ENCODE peak calls at places on chromosome 12, in five cellular contexts. Y is IMR-90, Q is neuronal stem cell, D is mesenchymal stem cell, C is H1. J is an unnamed sample. For H3K36me3, the result is how much of the 10 kb centered on the place peaks cover.

GRCh38 chr12:121253638-121254335 is 42.7 kb downstream of the CAMKK2 start:
- DNase-seq in Y (no peak), Q (no peak), D (no peak), C (no peak), J (no peak)

GRCh38 chr12:127079636-127080035 is 1187.3 kb upstream of the TMEM132C start:
- DNase-seq in Y (no peak), Q (no peak), D (no peak), C (no peak), J (no peak)

GRCh38 chr12:14384783-14385638 is 19.5 kb downstream of the ATF7IP start:
- DNase-seq in Y (peak), Q (peak), D (peak), C (peak), J (peak)

GRCh38 chr12:57817261-57817989 is 1.1 kb downstream of the AVIL start:
- DNase-seq in Y (no peak), Q (no peak), D (no peak), C (no peak), J (no peak)

GRCh38 chr12:124524231-124524925 is 43.0 kb downstream of the NCOR2 start:
- DNase-seq in Y (peak), Q (no peak), D (peak), C (no peak), J (no peak)

GRCh38 chr12:47509398-47509851 is 196.4 kb downstream of the RPAP3 start:
- DNase-seq in Y (peak), Q (no peak), D (peak), C (no peak), J (no peak)

GRCh38 chr12:115998119-115998633 is 279.3 kb downstream of the MED13L start:
- DNase-seq in Y (peak), Q (peak), D (peak), C (peak), J (peak)

GRCh38 chr12:119868992-119869391 is 8.1 kb downstream of the CIT start:
- DNase-seq in Y (peak), Q (no peak), D (no peak), C (no peak), J (no peak)

GRCh38 chr12:38711055-38711454 is 194.3 kb downstream of the CPNE8 start:
- DNase-seq in Y (no peak), Q (no peak), D (peak), C (no peak), J (no peak)

GRCh38 chr12:24907464-24907863 is 41.4 kb downstream of the BCAT1 start:
- DNase-seq in Y (no peak), Q (no peak), D (no peak), C (no peak), J (no peak)
- H3K36me3 ChIP-seq in Y (under half), Q (under half), D (under half), C (under half), J (under half)

DNA sequence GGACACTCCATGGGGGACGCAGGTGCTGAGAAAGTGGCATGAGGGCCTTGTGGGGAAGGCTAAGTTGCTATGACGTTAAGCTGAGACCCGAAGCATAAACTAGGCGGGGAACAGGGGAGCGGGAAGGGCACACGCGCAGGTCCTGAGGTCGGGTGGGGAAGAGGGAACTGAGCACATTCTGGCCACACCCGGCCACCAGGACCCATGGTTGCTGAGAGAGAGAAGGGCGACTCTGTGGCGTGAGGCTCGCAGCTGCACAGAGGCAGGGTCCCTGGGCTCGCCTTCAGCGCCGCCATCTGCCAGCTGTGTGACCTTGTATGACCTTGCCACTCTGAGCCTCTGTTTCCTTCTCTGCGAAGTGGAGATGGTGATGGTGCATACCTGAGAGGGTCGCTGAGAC is 182.5 kb downstream of the PHETA1 start:
- DNase-seq in Y (no peak), Q (no peak), D (no peak), C (no peak), J (no peak)
- H2BK15ac ChIP-seq in Y (no peak), Q (no peak), D (no peak), C (no peak), J (no peak)

DNA sequence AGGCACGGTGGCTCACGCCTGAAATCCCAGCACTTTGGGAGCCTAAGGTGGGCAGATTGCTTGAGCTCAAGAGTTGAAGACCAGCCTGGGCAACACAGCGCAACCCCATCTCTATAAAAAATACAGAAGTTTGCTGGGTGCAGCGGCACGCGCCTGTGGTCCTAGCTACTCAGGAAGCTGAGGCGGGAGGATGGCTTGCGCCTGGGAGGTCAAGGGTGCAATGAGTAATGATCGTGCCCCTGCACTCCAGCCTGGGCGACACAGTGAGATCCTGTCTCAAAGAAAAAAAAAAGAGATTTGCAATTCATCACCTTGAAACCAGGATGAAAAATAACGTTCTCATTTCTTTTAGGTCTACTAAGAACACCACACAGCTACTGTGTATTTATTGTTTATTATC is 4.0 kb downstream of the STX2 start:
- DNase-seq in Y (no peak), Q (no peak), D (no peak), C (no peak), J (no peak)
- H3K36me3 ChIP-seq in Y (under half), Q (under half), D (under half), C (under half), J (under half)

GRCh38 chr12:12010277-12011031 is 60.3 kb upstream of the BCL2L14 start:
- DNase-seq in Y (peak), Q (no peak), D (peak), C (no peak), J (no peak)
- H2BK15ac ChIP-seq in Y (peak), Q (no peak), D (no peak), C (peak), J (no peak)

GRCh38 chr12:110639336-110640178 is 25.6 kb downstream of the TCTN1 start:
- DNase-seq in Y (peak), Q (no peak), D (peak), C (no peak), J (no peak)
- H3K36me3 ChIP-seq in Y (under half), Q (under half), D (under half), C (under half), J (under half)

DNA sequence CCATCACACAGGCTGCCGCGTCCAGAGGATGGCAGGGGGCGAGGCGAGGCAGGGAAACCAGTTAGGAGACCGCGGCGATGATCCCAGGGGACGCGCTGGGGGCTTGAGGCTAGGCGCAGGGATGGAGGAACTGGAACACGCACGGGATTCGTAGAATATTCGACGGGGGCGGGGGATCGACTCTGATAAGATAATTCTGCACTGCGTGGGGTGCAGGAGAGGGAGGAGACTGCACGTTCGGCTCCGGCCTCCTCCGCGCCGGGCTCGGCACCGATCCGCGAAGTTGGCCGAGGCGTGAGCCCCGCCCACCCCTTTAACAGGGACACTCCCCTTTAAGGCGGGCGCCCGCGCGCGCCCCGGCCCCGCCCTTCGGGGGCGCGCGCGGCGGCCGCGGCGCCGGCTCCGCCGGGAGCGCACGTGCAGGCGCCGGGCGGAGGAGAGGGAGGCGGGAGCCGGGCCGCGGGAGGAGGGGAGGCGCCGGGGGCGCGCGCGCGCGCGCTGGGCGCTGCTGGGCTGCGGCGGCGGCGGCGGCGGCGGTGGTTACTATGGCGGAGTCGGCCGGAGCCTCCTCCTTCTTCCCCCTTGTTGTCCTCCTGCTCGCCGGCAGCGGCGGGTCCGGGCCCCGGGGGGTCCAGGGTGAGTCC is at the start of gene ACVR1B:
- DNase-seq in Y (peak), Q (peak), D (peak), C (no peak), J (peak)
- H2BK15ac ChIP-seq in Y (no peak), Q (peak), D (peak), C (no peak), J (peak)

DNA sequence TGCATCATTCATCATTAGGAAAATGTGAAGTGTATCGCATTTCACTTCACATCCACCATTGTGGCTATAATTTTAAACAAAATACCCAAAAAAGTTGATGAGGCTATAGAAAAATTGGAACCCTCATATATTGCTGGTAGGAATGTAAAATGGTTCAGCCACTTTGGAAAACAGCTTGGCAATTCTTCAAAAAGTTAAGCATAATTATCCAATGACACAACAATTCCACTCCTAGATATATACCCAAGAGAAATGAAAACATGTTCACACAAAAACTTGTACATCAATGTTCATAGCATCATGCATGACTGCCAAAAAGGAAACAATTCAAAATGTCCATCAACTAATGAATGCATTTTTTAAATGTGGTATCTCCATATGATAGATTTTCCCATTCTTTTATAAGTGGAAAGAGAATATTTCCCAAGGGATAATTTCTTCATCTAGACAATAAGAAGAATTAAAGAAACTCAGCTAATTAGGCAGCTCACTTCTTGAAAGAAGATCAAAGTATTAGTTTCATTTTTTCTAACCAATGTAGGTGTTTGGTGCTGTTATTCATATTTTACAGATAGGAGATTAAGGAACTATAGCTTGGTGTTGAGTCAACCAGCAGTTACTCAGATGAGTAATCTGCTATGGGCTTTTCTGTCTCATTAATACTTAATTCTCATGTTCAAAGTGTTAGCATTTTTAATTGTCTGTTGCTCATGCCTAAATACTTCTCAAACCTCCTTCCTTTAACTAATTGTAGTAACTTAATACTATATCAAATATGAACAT is 32.8 kb downstream of the YEATS4 start:
- DNase-seq in Y (peak), Q (no peak), D (no peak), C (no peak), J (no peak)
- H3K36me3 ChIP-seq in Y (under half), Q (under half), D (under half), C (under half), J (under half)

GRCh38 chr12:2794736-2795289 is at the start of gene FKBP4:
- DNase-seq in Y (peak), Q (peak), D (peak), C (peak), J (peak)
- H2BK15ac ChIP-seq in Y (no peak), Q (peak), D (peak), C (no peak), J (no peak)

J was measured in mesendoderm.